ENCODE peak calls at places on chromosomes 13 and 19, in ten cellular contexts. Z is fibroblast of lung; Y is aorta; F is prostate gland; J is uterus; A is Panc1; K is heart left ventricle; U is psoas muscle; H is body of pancreas; D is CD4-positive, CD25-positive, alpha-beta regulatory T cell. G is an unnamed sample.

GRCh38 chr13:113298001-113298945 is 1.2 kb downstream of the LAMP1 start:
- DNase-seq in K (no peak), D (no peak), J (no peak), U (no peak), A (no peak), H (no peak), Y (no peak), F (no peak), Z (peak; percentile 13), G (no peak)

GRCh38 chr13:114244637-114245036 is 9.9 kb downstream of the CDC16 start:
- DNase-seq in K (no peak), F (no peak), U (no peak), Z (no peak), A (no peak), Y (no peak), D (no peak), H (no peak), J (no peak), G (no peak)

GRCh38 chr19:38952395-38953165 is 21.8 kb downstream of the MRPS12 start:
- DNase-seq in Y (no peak), J (no peak), D (peak; percentile 39), U (no peak), K (no peak), F (no peak), H (peak; percentile 59), Z (no peak), A (no peak), G (no peak)

GRCh38 chr19:48480476-48481190 is 11.5 kb downstream of the CYTH2 start:
- DNase-seq in Y (peak; percentile 88), A (no peak), Z (peak; percentile 51), U (no peak), H (peak; percentile 46), D (peak; percentile 52), K (peak; percentile 64), J (peak; percentile 48), F (no peak), G (no peak)

GRCh38 chr13:112943309-112944125 is 25.5 kb upstream of the MCF2L start:
- DNase-seq in Y (peak; percentile 85), K (peak; percentile 56), A (no peak), U (peak; percentile 48), D (peak; percentile 12), Z (peak; percentile 23), F (peak; percentile 43), J (no peak), H (peak; percentile 57), G (no peak)

GRCh38 chr19:48006762-48007161 is 12.3 kb downstream of the ELSPBP1 start:
- DNase-seq in U (no peak), Z (no peak), F (no peak), Y (no peak), K (no peak), J (no peak), A (no peak), D (no peak), H (no peak), G (peak; percentile 20)

GRCh38 chr13:98291658-98292057 is 114.6 kb upstream of the RNF113B start:
- DNase-seq in A (no peak), F (no peak), Y (no peak), H (peak; percentile 49), K (no peak), Z (no peak), J (no peak), D (no peak), U (no peak), G (no peak)

GRCh38 chr19:53865918-53866696 is 1.6 kb upstream of the MYADM start:
- DNase-seq in A (no peak), J (peak; percentile 63), H (peak; percentile 56), D (peak; percentile 59), F (peak; percentile 32), K (peak; percentile 87), U (peak; percentile 83), Y (peak; percentile 94), Z (peak; percentile 66), G (no peak)

GRCh38 chr13:79011179-79011578 is 352.2 kb upstream of the OBI1 start:
- DNase-seq in U (no peak), F (no peak), J (no peak), D (no peak), A (no peak), K (no peak), Y (no peak), Z (no peak), H (no peak), G (no peak)

GRCh38 chr19:18453269-18454024 is 15.5 kb upstream of the ISYNA1 start:
- DNase-seq in H (no peak), F (no peak), Y (no peak), A (no peak), J (no peak), U (no peak), K (no peak), Z (no peak), D (no peak), G (no peak)

GRCh38 chr13:114108894-114109293 is 23.5 kb downstream of the RASA3 start:
- DNase-seq in Y (peak; percentile 68), J (peak; percentile 9), D (no peak), A (no peak), H (no peak), F (no peak), Z (no peak), K (no peak), U (peak; percentile 9), G (no peak)

GRCh38 chr13:112664501-112665203 is 25.2 kb upstream of the ATP11A start:
- DNase-seq in H (no peak), J (no peak), D (no peak), Z (no peak), K (no peak), A (no peak), F (no peak), U (no peak), Y (no peak), G (no peak)

GRCh38 chr13:101383595-101383994 is 32.7 kb downstream of the NALCN start:
- DNase-seq in F (no peak), A (no peak), U (no peak), D (no peak), J (no peak), Y (no peak), Z (no peak), H (no peak), K (no peak), G (no peak)

GRCh38 chr13:101384929-101385328 is 31.4 kb downstream of the NALCN start:
- DNase-seq in J (no peak), F (no peak), Z (no peak), A (no peak), D (no peak), H (no peak), Y (no peak), U (no peak), K (no peak), G (no peak)

GRCh38 chr13:101382701-101383100 is 33.6 kb downstream of the NALCN start:
- DNase-seq in U (no peak), H (no peak), Y (no peak), K (no peak), D (no peak), F (no peak), J (no peak), A (no peak), Z (no peak), G (no peak)

DNA sequence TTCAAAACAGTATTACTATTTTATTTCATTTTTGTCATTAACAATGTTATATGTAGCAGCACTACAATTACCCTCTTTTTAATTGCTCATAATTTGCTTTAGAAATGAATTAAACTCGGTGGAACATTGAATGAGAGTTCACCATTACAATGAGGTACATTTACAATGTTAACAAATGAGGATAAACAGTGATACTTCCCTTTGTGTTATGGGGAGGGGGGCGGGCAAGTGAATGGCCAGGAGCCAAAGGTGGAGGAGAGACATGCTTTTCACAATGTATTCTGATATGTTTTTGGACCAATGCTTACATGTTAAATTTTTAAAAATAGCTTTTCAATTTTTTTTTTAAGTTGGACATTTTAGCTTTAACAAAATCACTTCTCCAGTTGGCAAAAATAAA is 34.2 kb downstream of the NALCN start:
- DNase-seq in Z (no peak), H (no peak), K (no peak), F (no peak), A (no peak), U (no peak), J (no peak), Y (no peak), D (no peak), G (no peak)
- H3K9me3 ChIP-seq in Z (no peaks in the 10 kb centered on the region), H (no peaks in the 10 kb centered on the region), K (no peaks in the 10 kb centered on the region), F (no peaks in the 10 kb centered on the region), A (no peaks in the 10 kb centered on the region), U (no peaks in the 10 kb centered on the region), J (no peaks in the 10 kb centered on the region), Y (no peaks in the 10 kb centered on the region), D (no peaks in the 10 kb centered on the region), G (no peaks in the 10 kb centered on the region)

GRCh38 chr19:49654581-49654980 is 11.1 kb downstream of the IRF3 start:
- DNase-seq in J (no peak), U (no peak), H (no peak), Y (peak; percentile 67), A (no peak), Z (no peak), K (no peak), D (no peak), F (no peak), G (no peak)
- H3K36me3 ChIP-seq in J (no peaks in the 10 kb centered on the region), U (peaks cover 93% of the 10 kb centered on the region), H (peaks cover 41% of the 10 kb centered on the region), Y (peaks cover 2% of the 10 kb centered on the region), A (no peaks in the 10 kb centered on the region), Z (peaks cover 59% of the 10 kb centered on the region), K (peaks cover 98% of the 10 kb centered on the region), D (peaks cover 46% of the 10 kb centered on the region), F (peaks cover 30% of the 10 kb centered on the region), G (peaks cover 55% of the 10 kb centered on the region)

GRCh38 chr19:27851543-27852060 is 1361.3 kb downstream of the UQCRFS1 start:
- DNase-seq in Z (no peak), A (no peak), J (no peak), U (no peak), H (no peak), F (no peak), Y (no peak), D (no peak), K (no peak), G (no peak)
- H3K9me3 ChIP-seq in Z (no peaks in the 10 kb centered on the region), A (peaks cover 7% of the 10 kb centered on the region), J (no peaks in the 10 kb centered on the region), U (peaks cover 4% of the 10 kb centered on the region), H (no peaks in the 10 kb centered on the region), F (no peaks in the 10 kb centered on the region), Y (peaks cover 8% of the 10 kb centered on the region), D (peaks cover 65% of the 10 kb centered on the region), K (peaks cover 62% of the 10 kb centered on the region), G (peaks cover 13% of the 10 kb centered on the region)

DNA sequence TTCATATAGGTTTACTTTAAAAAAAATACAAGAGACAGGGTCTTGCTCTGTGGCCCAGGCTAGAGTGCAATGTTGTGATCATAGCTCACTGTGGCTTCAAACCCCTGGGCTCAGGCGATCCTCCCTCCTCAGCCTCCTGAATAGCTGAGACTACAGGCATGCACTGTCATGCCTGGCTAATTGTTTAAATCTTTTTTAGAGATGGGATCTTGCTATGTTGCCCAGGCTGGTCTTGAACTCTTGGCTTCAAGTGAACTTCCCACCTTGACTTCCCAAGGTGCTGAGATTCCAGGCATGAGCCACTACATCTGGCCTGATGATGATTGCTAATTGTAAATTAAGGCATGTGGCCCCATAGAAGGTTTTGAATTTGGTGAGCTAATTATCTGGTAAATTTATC is 35.4 kb upstream of the ADGRE1 start:
- DNase-seq in K (no peak), H (no peak), U (no peak), D (no peak), Y (peak; percentile 13), A (no peak), J (no peak), F (no peak), Z (no peak), G (no peak)
- H3K36me3 ChIP-seq in K (no peaks in the 10 kb centered on the region), H (no peaks in the 10 kb centered on the region), U (no peaks in the 10 kb centered on the region), D (peaks cover 79% of the 10 kb centered on the region), Y (no peaks in the 10 kb centered on the region), A (no peaks in the 10 kb centered on the region), J (no peaks in the 10 kb centered on the region), F (no peaks in the 10 kb centered on the region), Z (no peaks in the 10 kb centered on the region), G (no peaks in the 10 kb centered on the region)

G was measured in iPS DF 6.9.